ENCODE peak calls at places on chromosomes 5 and 9, in five cellular contexts. D is right lobe of liver, H is BJ, I is astrocyte of the spinal cord, Q is cardiac fibroblast. K is an unnamed sample.

GRCh38 chr9:111949919-111950318 is 53.3 kb downstream of the UGCG start:
- DNase-seq in D (no peak), Q (peak), H (no peak), I (no peak), K (peak)

GRCh38 chr5:9604416-9604815 is 25.7 kb downstream of the TAS2R1 start:
- DNase-seq in D (no peak), H (no peak), I (no peak), Q (no peak), K (no peak)

GRCh38 chr9:12289711-12290110 is 403.5 kb upstream of the TYRP1 start:
- DNase-seq in H (no peak), I (no peak), D (no peak), Q (no peak), K (no peak)

GRCh38 chr5:16135003-16135402 is 44.6 kb downstream of the MARCHF11 start:
- DNase-seq in D (no peak), Q (no peak), H (no peak), I (peak), K (no peak)

GRCh38 chr9:79489241-79490000 is 82.3 kb upstream of the TLE4 start:
- DNase-seq in Q (peak), H (peak), D (no peak), I (peak), K (peak)

GRCh38 chr9:135499326-135500070 is 984 bp upstream of the MRPS2 start:
- DNase-seq in I (peak), D (peak), Q (peak), H (no peak), K (peak)

GRCh38 chr9:14308751-14309140 is 5.2 kb downstream of the NFIB start:
- DNase-seq in H (no peak), D (no peak), I (no peak), Q (peak), K (no peak)

GRCh38 chr5:59204114-59204897 is 621.4 kb downstream of the RAB3C start:
- DNase-seq in Q (no peak), D (no peak), I (no peak), H (no peak), K (no peak)

GRCh38 chr9:38039090-38039906 is 29.7 kb downstream of the SHB start:
- DNase-seq in Q (peak), I (peak), H (no peak), D (no peak), K (peak)

GRCh38 chr9:114473447-114473801 is 31.8 kb downstream of the WHRN start:
- DNase-seq in D (no peak), I (no peak), Q (no peak), H (no peak), K (no peak)

GRCh38 chr5:136212252-136212721 is 19.3 kb upstream of the SMIM32 start:
- DNase-seq in D (peak), I (no peak), H (no peak), Q (peak), K (peak)

GRCh38 chr9:81182421-81182820 is 506.9 kb downstream of the TLE1 start:
- DNase-seq in I (peak), D (no peak), H (no peak), Q (peak), K (no peak)

GRCh38 chr5:124997186-124997893 is 250.9 kb upstream of the ZNF608 start:
- DNase-seq in Q (peak), I (peak), D (no peak), H (no peak), K (no peak)

GRCh38 chr5:175717837-175718236 is 60.0 kb downstream of the HRH2 start:
- DNase-seq in H (no peak), D (no peak), Q (no peak), I (no peak), K (no peak)

GRCh38 chr9:98726735-98727134 is 18.0 kb upstream of the GABBR2 start:
- DNase-seq in I (peak), H (no peak), D (no peak), Q (peak), K (peak)

GRCh38 chr9:36598281-36598680 is 25.6 kb downstream of the MELK start:
- DNase-seq in D (no peak), Q (peak), I (no peak), H (no peak), K (peak)

GRCh38 chr5:108945094-108945493 is 197.4 kb downstream of the FER start:
- DNase-seq in I (no peak), D (no peak), H (no peak), Q (no peak), K (no peak)

GRCh38 chr5:130884033-130884432 is 281.0 kb downstream of the HINT1 start:
- DNase-seq in I (no peak), H (no peak), Q (no peak), D (no peak), K (no peak)

GRCh38 chr9:136255166-136255538 is 9.5 kb upstream of the QSOX2 start:
- DNase-seq in D (no peak), Q (peak), I (peak), H (no peak), K (no peak)

GRCh38 chr5:103066346-103066745 is 53.6 kb downstream of the GIN1 start:
- DNase-seq in D (no peak), I (no peak), Q (no peak), H (no peak), K (no peak)

GRCh38 chr5:19534751-19535150 is 453.2 kb downstream of the CDH18 start:
- DNase-seq in H (no peak), Q (no peak), I (no peak), D (no peak), K (no peak)

GRCh38 chr5:65076251-65076869 is 307.6 kb downstream of the CWC27 start:
- DNase-seq in H (no peak), D (no peak), I (peak), Q (peak), K (peak)

GRCh38 chr9:133124123-133124948 is 3.3 kb upstream of the RALGDS start:
- DNase-seq in I (no peak), H (no peak), D (no peak), Q (no peak), K (no peak)

GRCh38 chr5:95262933-95263660 is 21.8 kb downstream of the MCTP1 start:
- DNase-seq in H (no peak), I (no peak), Q (no peak), D (no peak), K (no peak)

GRCh38 chr9:131187957-131188356 is 62.6 kb downstream of the NUP214 start:
- DNase-seq in H (no peak), Q (no peak), I (no peak), D (no peak), K (no peak)

GRCh38 chr9:5364294-5364990 is 24.8 kb upstream of the RLN1 start:
- DNase-seq in Q (peak), I (no peak), H (no peak), D (no peak), K (peak)

GRCh38 chr5:149382517-149383220 is 3.6 kb upstream of the IL17B start:
- DNase-seq in I (no peak), D (no peak), H (no peak), Q (no peak), K (no peak)

GRCh38 chr5:169161022-169161680 is 139.8 kb downstream of the SLIT3 start:
- DNase-seq in Q (peak), H (peak), I (peak), D (no peak), K (peak)

GRCh38 chr5:137141779-137142178 is 357.3 kb downstream of the SPOCK1 start:
- DNase-seq in I (no peak), Q (peak), H (no peak), D (no peak), K (peak)

GRCh38 chr5:36060516-36060885 is 6.2 kb downstream of the UGT3A2 start:
- DNase-seq in H (no peak), Q (no peak), I (no peak), D (no peak), K (peak)

GRCh38 chr5:169695919-169696490 is 58.9 kb downstream of the DOCK2 start:
- DNase-seq in I (peak), Q (peak), H (peak), D (no peak), K (peak)

GRCh38 chr5:145028626-145029025 is 806.5 kb downstream of the PRELID2 start:
- DNase-seq in I (no peak), H (no peak), D (no peak), Q (no peak), K (no peak)

GRCh38 chr5:112630246-112631009 is 107.3 kb upstream of the APC start:
- DNase-seq in D (no peak), H (no peak), Q (peak), I (no peak), K (peak)

GRCh38 chr5:19241690-19242089 is 746.3 kb downstream of the CDH18 start:
- DNase-seq in I (no peak), H (no peak), D (no peak), Q (no peak), K (no peak)

GRCh38 chr9:123073991-123074422 is 40.5 kb downstream of the GPR21 start:
- DNase-seq in H (peak), D (no peak), Q (peak), I (peak), K (peak)

GRCh38 chr5:8363133-8363532 is 494.2 kb downstream of the MTRR start:
- DNase-seq in H (no peak), Q (peak), D (no peak), I (no peak), K (no peak)

GRCh38 chr5:133741396-133741795 is 129.1 kb upstream of the FSTL4 start:
- DNase-seq in Q (no peak), H (no peak), I (no peak), D (no peak), K (no peak)

GRCh38 chr5:68114641-68115040 is 100.9 kb upstream of the PIK3R1 start:
- DNase-seq in H (peak), D (no peak), I (peak), Q (peak), K (peak)

GRCh38 chr5:88882321-88883038 is 504 bp downstream of the MEF2C start:
- DNase-seq in D (no peak), Q (peak), I (peak), H (no peak), K (peak)

GRCh38 chr5:88885043-88885442 is 2.1 kb upstream of the MEF2C start:
- DNase-seq in I (no peak), Q (peak), H (no peak), D (no peak), K (peak)

GRCh38 chr5:88884435-88884877 is 1.5 kb upstream of the MEF2C start:
- DNase-seq in I (no peak), D (no peak), Q (peak), H (no peak), K (no peak)

GRCh38 chr5:88883059-88883565 is at the start of gene MEF2C:
- DNase-seq in H (peak), D (peak), Q (peak), I (peak), K (peak)

GRCh38 chr5:88883566-88884434 is 816 bp upstream of the MEF2C start:
- DNase-seq in D (peak), I (peak), H (no peak), Q (peak), K (peak)
- TF ChIP-seq CTCF in D (no peak), I (no peak), H (no peak), Q (no peak), K (peak)

GRCh38 chr5:34562791-34563190 is 93.3 kb upstream of the RAI14 start:
- DNase-seq in I (no peak), D (no peak), H (no peak), Q (no peak), K (no peak)

GRCh38 chr5:34564706-34565235 is 91.4 kb upstream of the RAI14 start:
- DNase-seq in Q (peak), I (peak), D (no peak), H (no peak), K (no peak)

GRCh38 chr5:34563269-34563668 is 92.9 kb upstream of the RAI14 start:
- DNase-seq in Q (no peak), H (no peak), I (no peak), D (no peak), K (no peak)

GRCh38 chr5:34563951-34564705 is 92.0 kb upstream of the RAI14 start:
- DNase-seq in Q (peak), I (peak), H (no peak), D (no peak), K (peak)
- H3K4me3 ChIP-seq in Q (peak), I (no peak), H (no peak), D (no peak), K (no peak)

DNA sequence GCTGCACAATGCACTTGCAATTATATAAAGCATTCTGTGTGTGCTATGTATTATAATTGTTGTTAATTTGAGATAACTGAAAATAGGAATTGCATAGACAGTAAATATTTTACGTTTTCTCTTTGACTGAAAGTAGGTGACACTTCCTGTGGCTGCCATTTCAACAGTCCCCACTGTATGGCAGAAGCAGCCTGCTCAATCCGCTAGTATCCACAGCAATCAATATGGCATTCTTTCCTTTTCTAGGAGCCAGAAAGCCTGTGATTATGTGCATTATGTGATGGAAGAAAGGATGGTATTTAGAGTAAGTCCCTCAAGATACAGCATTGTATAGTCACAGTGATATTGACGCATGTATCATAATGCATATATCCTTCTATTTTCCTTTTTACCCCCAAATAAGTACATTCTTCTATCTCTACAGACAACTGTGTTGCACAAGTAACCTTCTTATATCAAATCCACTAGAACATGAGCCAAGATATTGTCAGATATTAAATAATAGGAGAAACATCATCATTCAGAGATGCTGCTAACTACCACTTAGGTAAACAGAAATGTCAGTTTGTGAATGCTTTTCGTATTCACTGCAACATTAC is 59.7 kb downstream of the CARTPT start:
- DNase-seq in D (no peak), H (no peak), I (peak), Q (peak), K (peak)
- TF ChIP-seq CTCF in D (peak), H (peak), I (peak), Q (peak), K (peak)

GRCh38 chr9:27564031-27564430 is 9.2 kb downstream of the C9orf72 start:
- DNase-seq in Q (no peak), I (no peak), H (no peak), D (no peak), K (no peak)
- H3K4me3 ChIP-seq in Q (no peak), I (no peak), H (no peak), D (no peak), K (no peak)

GRCh38 chr5:79859588-79859987 is 131.5 kb downstream of the MTX3 start:
- DNase-seq in I (no peak), Q (no peak), H (no peak), D (no peak), K (no peak)
- TF ChIP-seq CTCF in I (no peak), Q (no peak), H (no peak), D (no peak), K (peak)

GRCh38 chr9:89474939-89475338 is 23.0 kb downstream of the SEMA4D start:
- DNase-seq in D (no peak), H (no peak), I (no peak), Q (no peak), K (no peak)

GRCh38 chr9:89477811-89478583 is 19.9 kb downstream of the SEMA4D start:
- DNase-seq in H (no peak), Q (peak), I (peak), D (no peak), K (no peak)

GRCh38 chr9:89477395-89477794 is 20.5 kb downstream of the SEMA4D start:
- DNase-seq in Q (no peak), H (no peak), D (no peak), I (no peak), K (no peak)

GRCh38 chr9:89476546-89476945 is 21.4 kb downstream of the SEMA4D start:
- DNase-seq in Q (no peak), H (no peak), I (no peak), D (no peak), K (no peak)

DNA sequence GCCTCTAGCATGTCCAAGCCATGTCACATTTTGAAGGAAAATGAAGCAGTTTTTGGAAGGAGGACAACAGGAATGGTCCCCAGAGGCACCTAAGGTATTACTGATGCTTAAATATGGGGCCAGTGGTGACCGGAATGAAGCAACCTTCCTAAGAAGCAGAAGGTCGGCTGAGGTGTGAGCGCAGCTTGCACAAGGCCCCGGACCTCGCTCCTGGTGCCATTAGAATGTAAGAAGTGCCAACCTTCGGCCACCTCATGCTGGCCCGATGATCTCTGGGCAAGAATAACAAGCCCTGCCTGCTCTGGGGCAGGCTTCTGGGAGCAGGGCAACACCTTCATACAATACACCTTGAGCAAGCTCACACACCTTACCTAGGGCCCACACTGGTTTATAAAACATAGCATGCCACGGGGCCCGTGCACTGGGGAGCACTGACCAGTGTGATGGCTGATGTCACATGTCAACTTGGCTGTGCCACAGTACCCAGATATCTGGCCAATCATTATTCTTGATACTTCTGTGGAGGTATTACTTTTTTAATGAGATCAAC is 21.9 kb downstream of the SEMA4D start:
- DNase-seq in H (no peak), D (no peak), Q (no peak), I (no peak), K (no peak)
- H3K4me3 ChIP-seq in H (no peak), D (no peak), Q (no peak), I (no peak), K (no peak)

K was measured in AG10803.